ENCODE peak calls at places on chromosomes 4 and X, in four cellular contexts. U is OCI-LY7; A is CD8-positive, alpha-beta memory T cell; C is cardiac muscle cell. G is an unnamed sample. For H3K4me1 and H3K9me3, the result is how much of the 10 kb centered on the place peaks cover.

GRCh38 chr4:35982318-35982717 is 262.0 kb downstream of the ARAP2 start:
- DNase-seq in U (no peak), A (no peak), C (no peak), G (no peak)

GRCh38 chrX:114930227-114930626 is 87.2 kb downstream of the IL13RA2 start:
- DNase-seq in A (no peak), U (no peak), C (no peak), G (no peak)

GRCh38 chr4:119570401-119570800 is 58.2 kb downstream of the PDE5A start:
- DNase-seq in A (no peak), U (no peak), C (no peak), G (no peak)

GRCh38 chrX:155313766-155314165 is 20.6 kb downstream of the CLIC2 start:
- DNase-seq in U (no peak), C (no peak), A (no peak), G (no peak)

GRCh38 chrX:137052641-137053235 is 18.9 kb upstream of the GPR101 start:
- DNase-seq in U (no peak), C (peak), A (no peak), G (peak)

GRCh38 chr4:39812500-39812899 is 114.6 kb downstream of the UBE2K start:
- DNase-seq in U (no peak), A (no peak), C (no peak), G (no peak)

GRCh38 chrX:140050906-140051305 is 85.6 kb upstream of the CXorf66 start:
- DNase-seq in U (no peak), C (peak), A (no peak), G (no peak)

GRCh38 chr4:80091184-80091583 is 18.2 kb upstream of the ANTXR2 start:
- DNase-seq in C (no peak), A (no peak), U (no peak), G (no peak)

GRCh38 chr4:167034983-167035382 is 199.3 kb downstream of the SPOCK3 start:
- DNase-seq in U (no peak), C (no peak), A (no peak), G (no peak)

GRCh38 chr4:124804584-124804983 is 92.1 kb upstream of the ANKRD50 start:
- DNase-seq in A (no peak), U (no peak), C (no peak), G (no peak)

GRCh38 chr4:120683902-120684540 is 238.5 kb downstream of the PRDM5 start:
- DNase-seq in U (no peak), A (no peak), C (no peak), G (no peak)

GRCh38 chr4:170423137-170423536 is 333.4 kb upstream of the AADAT start:
- DNase-seq in A (no peak), C (no peak), U (no peak), G (no peak)

GRCh38 chr4:158809611-158810486 is 41.0 kb downstream of the FNIP2 start:
- DNase-seq in C (peak), U (peak), A (no peak), G (no peak)

GRCh38 chrX:122512561-122513072 is 671.5 kb upstream of the GRIA3 start:
- DNase-seq in U (no peak), A (no peak), C (no peak), G (no peak)

GRCh38 chrX:30343206-30343605 is 34.0 kb upstream of the NR0B1 start:
- DNase-seq in C (no peak), A (no peak), U (no peak), G (no peak)

GRCh38 chr4:66052426-66052825 is 382.1 kb upstream of the EPHA5 start:
- DNase-seq in C (peak), A (no peak), U (no peak), G (no peak)

GRCh38 chr4:73433140-73433539 is 2.9 kb upstream of the AFP start:
- DNase-seq in C (no peak), A (no peak), U (no peak), G (no peak)
- H3K4me1 ChIP-seq in C (under half), A (under half), U (under half), G (under half)

GRCh38 chr4:19074061-19074460 is 1052.5 kb upstream of the LCORL start:
- DNase-seq in U (peak), C (no peak), A (no peak), G (no peak)
- H3K9me3 ChIP-seq in U (under half), C (under half), A (under half), G (under half)

GRCh38 chrX:22526339-22526738 is 253.6 kb downstream of the CBLL2 start:
- DNase-seq in U (no peak), C (peak), A (no peak), G (no peak)

GRCh38 chrX:22527302-22527701 is 254.6 kb downstream of the CBLL2 start:
- DNase-seq in U (no peak), C (no peak), A (no peak), G (no peak)
- H3K27ac ChIP-seq in U (no peak), C (no peak), A (no peak), G (no peak)

GRCh38 chr4:101224358-101225218 is 122.7 kb downstream of the PPP3CA start:
- DNase-seq in U (no peak), C (no peak), A (no peak), G (no peak)

GRCh38 chr4:101218894-101219293 is 128.4 kb downstream of the PPP3CA start:
- DNase-seq in U (no peak), A (no peak), C (no peak), G (no peak)

GRCh38 chr4:101218346-101218745 is 129.0 kb downstream of the PPP3CA start:
- DNase-seq in A (no peak), U (no peak), C (no peak), G (no peak)

GRCh38 chr4:101222156-101222845 is 125.0 kb downstream of the PPP3CA start:
- DNase-seq in U (no peak), C (no peak), A (no peak), G (no peak)

GRCh38 chr4:101221294-101221693 is 126.0 kb downstream of the PPP3CA start:
- DNase-seq in C (no peak), U (no peak), A (no peak), G (no peak)
- H3K4me1 ChIP-seq in C (under half), U (under half), A (under half), G (under half)

G was measured in CD4-positive, CD25-positive, alpha-beta regulatory T cell.